ENCODE peak calls at places on chromosomes 2 and 18, in seven cellular contexts. A is ovary, S is upper lobe of right lung, U is choroid plexus epithelial cell, M is astrocyte of the cerebellum, T is mammary epithelial cell, Y is heart left ventricle. B is an unnamed sample.

GRCh38 chr2:216829533-216829932 is 30.3 kb downstream of the TNP1 start:
- DNase-seq in A (peak; percentile 86), S (no peak), U (peak; percentile 61), M (peak; percentile 28), T (peak; percentile 21), Y (peak; percentile 92), B (no peak)

GRCh38 chr2:162085090-162085891 is 11.3 kb upstream of the DPP4 start:
- DNase-seq in A (no peak), S (no peak), U (peak; percentile 80), M (peak; percentile 15), T (peak; percentile 82), Y (no peak), B (no peak)

GRCh38 chr18:2411381-2411977 is 159.8 kb downstream of the METTL4 start:
- DNase-seq in A (no peak), S (no peak), U (peak; percentile 52), M (peak; percentile 42), T (peak; percentile 76), Y (no peak), B (no peak)

GRCh38 chr2:23220687-23221086 is 164.3 kb upstream of the KLHL29 start:
- DNase-seq in A (no peak), S (no peak), U (no peak), M (no peak), T (peak; percentile 57), Y (no peak), B (peak; percentile 30)

GRCh38 chr2:65214843-65215242 is 12.8 kb upstream of the ACTR2 start:
- DNase-seq in A (no peak), S (no peak), U (no peak), M (no peak), T (no peak), Y (no peak), B (no peak)

GRCh38 chr2:88099798-88100488 is 27.9 kb downstream of the FABP1 start:
- DNase-seq in A (no peak), S (no peak), U (peak; percentile 33), M (no peak), T (peak; percentile 38), Y (no peak), B (no peak)

GRCh38 chr2:70517804-70518203 is 35.8 kb downstream of the TGFA start:
- DNase-seq in A (no peak), S (no peak), U (no peak), M (no peak), T (no peak), Y (no peak), B (no peak)

GRCh38 chr2:142874293-142874814 is 3.1 kb upstream of the KYNU start:
- DNase-seq in A (no peak), S (peak; percentile 67), U (peak; percentile 95), M (peak; percentile 62), T (peak; percentile 99), Y (no peak), B (no peak)

GRCh38 chr2:27021253-27021801 is 11.4 kb upstream of the TMEM214 start:
- DNase-seq in A (no peak), S (no peak), U (peak; percentile 70), M (no peak), T (peak; percentile 34), Y (no peak), B (no peak)

GRCh38 chr2:23435250-23436035 is 50.5 kb downstream of the KLHL29 start:
- DNase-seq in A (no peak), S (no peak), U (no peak), M (no peak), T (no peak), Y (no peak), B (peak; percentile 30)

DNA sequence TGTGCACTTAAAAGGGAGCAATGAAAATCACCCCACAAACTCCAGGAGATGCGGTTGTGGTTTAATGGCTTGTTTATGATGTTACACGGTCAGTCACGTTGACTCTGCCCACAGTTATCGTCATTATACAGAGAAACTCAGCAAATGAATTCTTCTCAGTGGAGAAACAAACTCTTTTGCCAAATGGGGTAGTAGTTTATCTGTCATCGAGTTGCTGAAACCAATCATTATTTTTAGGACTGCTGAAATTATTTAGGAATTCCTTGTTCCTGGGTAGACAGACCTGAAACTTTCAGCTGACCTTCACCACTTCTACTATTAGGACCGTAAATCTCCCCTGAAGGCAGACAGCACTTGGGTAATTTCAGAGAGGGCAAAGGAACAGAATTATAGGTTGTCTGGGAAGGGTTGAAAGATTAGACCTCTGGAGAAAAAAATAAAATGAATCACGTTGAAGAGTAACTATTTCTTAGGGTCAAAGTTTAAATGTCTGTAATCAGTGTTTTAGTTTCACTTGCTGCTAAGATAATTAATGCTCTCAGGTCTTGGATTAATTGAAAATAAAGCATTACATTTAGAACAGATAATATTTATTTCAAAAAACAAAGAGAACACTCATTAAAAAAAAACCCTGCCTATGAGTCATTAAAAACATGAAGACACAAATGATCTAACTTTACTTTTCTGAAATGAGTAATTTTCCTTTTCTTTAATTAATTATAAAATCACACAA is 52.1 kb upstream of the LYPD6 start:
- DNase-seq in A (no peak), S (no peak), U (no peak), M (no peak), T (no peak), Y (no peak), B (no peak)
- TF ChIP-seq CTCF in A (no peak), S (no peak), U (no peak), M (no peak), T (no peak), Y (no peak), B (no peak)

GRCh38 chr2:228624708-228625107 is 443.2 kb upstream of the SPHKAP start:
- DNase-seq in A (no peak), S (no peak), U (no peak), M (no peak), T (no peak), Y (no peak), B (no peak)
- TF ChIP-seq CTCF in A (no peak), S (no peak), U (no peak), M (no peak), T (no peak), Y (no peak), B (no peak)

DNA sequence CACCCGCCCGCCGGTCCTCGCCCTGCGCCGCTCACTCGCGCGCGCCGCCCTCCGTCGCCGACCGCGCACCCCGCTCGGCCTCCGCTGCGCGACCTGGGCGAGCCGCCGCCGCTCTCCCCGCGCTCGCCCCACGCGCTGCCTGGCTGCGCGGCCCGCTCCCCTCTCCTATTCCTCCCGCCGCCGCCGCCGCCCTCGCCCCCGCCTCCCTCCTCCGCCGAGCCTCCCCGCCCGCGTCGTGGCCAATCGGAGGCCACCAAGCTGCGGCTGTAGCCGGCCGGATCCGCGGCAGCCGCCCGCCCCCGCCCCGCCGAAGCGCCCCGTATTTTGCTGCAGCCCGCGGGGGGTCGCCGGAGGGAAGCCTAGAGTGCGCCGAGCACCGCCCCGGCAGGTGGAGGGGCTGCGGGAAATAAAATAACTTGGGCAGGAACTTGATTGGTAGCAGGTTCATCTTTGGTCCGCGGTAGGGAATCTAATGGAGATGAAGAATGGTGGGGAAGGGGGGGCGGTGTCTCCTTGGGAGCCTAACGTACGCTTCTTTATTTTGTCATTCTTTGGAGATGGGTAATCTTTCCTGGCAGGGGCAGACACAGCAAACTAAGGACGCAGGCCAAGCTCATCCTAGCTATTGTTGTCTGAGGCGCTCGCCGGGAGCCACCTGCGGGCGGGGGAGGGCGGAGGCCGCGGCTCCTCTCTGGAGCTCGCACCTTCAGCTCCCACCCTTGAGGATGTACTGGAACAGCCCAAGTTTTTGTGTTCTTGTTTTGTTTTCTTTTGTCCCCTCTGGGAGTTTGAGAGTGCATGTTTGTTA is 1.1 kb upstream of the CDH2 start:
- DNase-seq in A (peak; percentile 47), S (peak; percentile 73), U (peak; percentile 30), M (no peak), T (peak; percentile 21), Y (peak; percentile 66), B (peak; percentile 88)
- TF ChIP-seq CTCF in A (no peak), S (no peak), U (peak; percentile 30), M (peak; percentile 4), T (no peak), Y (peak; percentile 16), B (peak; percentile 16)

DNA sequence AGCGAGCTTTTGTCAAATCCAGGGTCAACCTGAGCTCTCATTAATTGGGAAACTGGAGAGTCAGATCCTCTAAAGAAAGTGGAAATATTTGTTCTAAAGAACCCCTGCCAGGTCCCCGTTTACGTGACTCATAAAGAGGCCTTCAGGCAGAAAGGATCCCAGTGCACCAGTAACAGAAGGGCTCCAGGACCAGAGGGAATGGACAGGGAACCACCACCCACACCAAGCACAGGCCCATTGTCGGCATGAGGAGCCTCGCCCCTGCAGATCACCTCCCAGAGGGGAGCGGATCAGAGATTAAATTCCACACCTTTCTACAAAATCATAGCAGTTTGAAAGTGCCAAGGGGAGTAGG is 16.4 kb upstream of the C1QL2 start:
- DNase-seq in A (no peak), S (no peak), U (no peak), M (no peak), T (no peak), Y (no peak), B (no peak)
- TF ChIP-seq CTCF in A (no peak), S (no peak), U (no peak), M (no peak), T (no peak), Y (no peak), B (no peak)

GRCh38 chr2:154577390-154577789 is 121.1 kb upstream of the KCNJ3 start:
- DNase-seq in A (no peak), S (no peak), U (no peak), M (no peak), T (no peak), Y (no peak), B (no peak)

GRCh38 chr2:154580767-154581166 is 117.7 kb upstream of the KCNJ3 start:
- DNase-seq in A (no peak), S (no peak), U (no peak), M (no peak), T (no peak), Y (no peak), B (no peak)
- TF ChIP-seq CTCF in A (no peak), S (no peak), U (no peak), M (no peak), T (no peak), Y (no peak), B (no peak)

B was measured in osteocyte.